ENCODE peak calls at places on chromosomes 6 and 20, in five cellular contexts. Z is vagina, V is GM04504, H is ACHN, N is LHCN-M2. J is an unnamed sample.

GRCh38 chr6:39377530-39377929 is 55.0 kb upstream of the KCNK16 start:
- DNase-seq in Z (no peak), V (peak), H (peak), N (peak), J (peak)

GRCh38 chr6:110878751-110879539 is 4.4 kb downstream of the AMD1 start:
- DNase-seq in Z (no peak), V (no peak), H (peak), N (peak), J (no peak)

GRCh38 chr20:48791014-48791413 is 36.8 kb downstream of the PREX1 start:
- DNase-seq in Z (no peak), V (no peak), H (no peak), N (peak), J (no peak)

GRCh38 chr6:158213925-158214674 is 46.0 kb downstream of the GTF2H5 start:
- DNase-seq in Z (no peak), V (peak), H (peak), N (peak), J (peak)

GRCh38 chr6:106356382-106356781 is 4.1 kb upstream of the CRYBG1 start:
- DNase-seq in Z (no peak), V (peak), H (no peak), N (no peak), J (no peak)

GRCh38 chr6:36874443-36875249 is at the start of gene PPIL1:
- DNase-seq in Z (no peak), V (peak), H (peak), N (peak), J (peak)

GRCh38 chr6:63456734-63457133 is 115.5 kb upstream of the LOC128125822 start:
- DNase-seq in Z (no peak), V (no peak), H (no peak), N (no peak), J (no peak)

GRCh38 chr20:19382371-19382770 is 169.9 kb downstream of the SLC24A3 start:
- DNase-seq in Z (no peak), V (no peak), H (no peak), N (no peak), J (no peak)

GRCh38 chr6:106783631-106784566 is 154.5 kb downstream of the QRSL1 start:
- DNase-seq in Z (no peak), V (no peak), H (peak), N (peak), J (peak)

GRCh38 chr6:55836481-55836880 is 38.9 kb downstream of the BMP5 start:
- DNase-seq in Z (no peak), V (no peak), H (no peak), N (no peak), J (no peak)

GRCh38 chr6:93300661-93301060 is 118.7 kb downstream of the EPHA7 start:
- DNase-seq in Z (no peak), V (no peak), H (no peak), N (peak), J (no peak)

GRCh38 chr6:157990321-157991066 is 8.8 kb downstream of the SYNJ2 start:
- DNase-seq in Z (no peak), V (no peak), H (no peak), N (peak), J (no peak)

GRCh38 chr6:133890941-133891813 is 2.3 kb downstream of the TCF21 start:
- DNase-seq in Z (no peak), V (no peak), H (no peak), N (peak), J (no peak)

GRCh38 chr20:19699132-19699971 is 58.7 kb upstream of the RIN2 start:
- DNase-seq in Z (no peak), V (peak), H (peak), N (peak), J (peak)

GRCh38 chr6:44593539-44593944 is 206.0 kb downstream of the CDC5L start:
- DNase-seq in Z (no peak), V (no peak), H (peak), N (peak), J (peak)

GRCh38 chr6:85124472-85125428 is 325.1 kb upstream of the NT5E start:
- DNase-seq in Z (no peak), V (peak), H (no peak), N (no peak), J (no peak)

GRCh38 chr20:20463933-20464374 is 96.0 kb downstream of the INSM1 start:
- DNase-seq in Z (no peak), V (no peak), H (no peak), N (no peak), J (no peak)

GRCh38 chr6:104884867-104885517 is 25.3 kb upstream of the HACE1 start:
- DNase-seq in Z (no peak), V (no peak), H (no peak), N (no peak), J (no peak)

J was measured in kidney epithelial cell.